ENCODE peak calls at places on chromosomes 11 and 22, in four cellular contexts. One of them, this sample, is unnamed. For H3K4me1, the result is how much of the 10 kb centered on the place peaks cover.

GRCh38 chr11:69943066-69943465 is 123.8 kb upstream of the FGF3 start:
- DNase-seq in GM12878: no peak
- DNase-seq in H1: no peak
- DNase-seq in HepG2: peak
- DNase-seq in this sample: no peak

GRCh38 chr22:27667121-27667843 is 134.3 kb downstream of the MN1 start:
- DNase-seq in HepG2: no peak
- DNase-seq in H1: no peak
- DNase-seq in GM12878: no peak
- DNase-seq in this sample: no peak

GRCh38 chr11:111561801-111562325 is 21.3 kb downstream of the LAYN start:
- DNase-seq in H1: peak
- DNase-seq in HepG2: peak
- DNase-seq in GM12878: no peak
- DNase-seq in this sample: peak

GRCh38 chr11:58905141-58905715 is 34.1 kb upstream of the GLYATL1 start:
- DNase-seq in H1: no peak
- DNase-seq in GM12878: no peak
- DNase-seq in HepG2: no peak
- DNase-seq in this sample: peak

GRCh38 chr11:69380921-69381581 is 87.1 kb downstream of the MYEOV start:
- DNase-seq in H1: no peak
- DNase-seq in GM12878: no peak
- DNase-seq in HepG2: no peak
- DNase-seq in this sample: no peak

GRCh38 chr11:74043450-74043849 is 34.6 kb upstream of the UCP3 start:
- DNase-seq in H1: no peak
- DNase-seq in HepG2: no peak
- DNase-seq in GM12878: no peak
- DNase-seq in this sample: no peak

GRCh38 chr11:22792497-22792896 is 37.1 kb downstream of the SVIP start:
- DNase-seq in H1: no peak
- DNase-seq in GM12878: no peak
- DNase-seq in HepG2: peak
- DNase-seq in this sample: no peak

GRCh38 chr11:115921540-115921939 is 417.3 kb upstream of the CADM1 start:
- DNase-seq in HepG2: no peak
- DNase-seq in H1: no peak
- DNase-seq in GM12878: peak
- DNase-seq in this sample: no peak

GRCh38 chr11:44760917-44761545 is 34.3 kb downstream of the TSPAN18 start:
- DNase-seq in HepG2: no peak
- DNase-seq in H1: peak
- DNase-seq in GM12878: no peak
- DNase-seq in this sample: peak

GRCh38 chr11:129589190-129589589 is 213.5 kb downstream of the BARX2 start:
- DNase-seq in H1: no peak
- DNase-seq in GM12878: no peak
- DNase-seq in HepG2: no peak
- DNase-seq in this sample: peak

GRCh38 chr11:86468169-86468568 is 93.5 kb downstream of the CCDC81 start:
- DNase-seq in GM12878: no peak
- DNase-seq in HepG2: no peak
- DNase-seq in H1: no peak
- DNase-seq in this sample: no peak

GRCh38 chr22:30221121-30221992 is 25.2 kb downstream of the LIF start:
- DNase-seq in H1: no peak
- DNase-seq in HepG2: no peak
- DNase-seq in GM12878: peak
- DNase-seq in this sample: no peak

GRCh38 chr11:11965656-11966353 is 42.6 kb downstream of the DKK3 start:
- DNase-seq in HepG2: no peak
- DNase-seq in GM12878: no peak
- DNase-seq in H1: no peak
- DNase-seq in this sample: no peak

GRCh38 chr11:58222730-58223129 is 6.0 kb downstream of the OR10Q1 start:
- DNase-seq in HepG2: no peak
- DNase-seq in GM12878: no peak
- DNase-seq in H1: no peak
- DNase-seq in this sample: no peak

DNA sequence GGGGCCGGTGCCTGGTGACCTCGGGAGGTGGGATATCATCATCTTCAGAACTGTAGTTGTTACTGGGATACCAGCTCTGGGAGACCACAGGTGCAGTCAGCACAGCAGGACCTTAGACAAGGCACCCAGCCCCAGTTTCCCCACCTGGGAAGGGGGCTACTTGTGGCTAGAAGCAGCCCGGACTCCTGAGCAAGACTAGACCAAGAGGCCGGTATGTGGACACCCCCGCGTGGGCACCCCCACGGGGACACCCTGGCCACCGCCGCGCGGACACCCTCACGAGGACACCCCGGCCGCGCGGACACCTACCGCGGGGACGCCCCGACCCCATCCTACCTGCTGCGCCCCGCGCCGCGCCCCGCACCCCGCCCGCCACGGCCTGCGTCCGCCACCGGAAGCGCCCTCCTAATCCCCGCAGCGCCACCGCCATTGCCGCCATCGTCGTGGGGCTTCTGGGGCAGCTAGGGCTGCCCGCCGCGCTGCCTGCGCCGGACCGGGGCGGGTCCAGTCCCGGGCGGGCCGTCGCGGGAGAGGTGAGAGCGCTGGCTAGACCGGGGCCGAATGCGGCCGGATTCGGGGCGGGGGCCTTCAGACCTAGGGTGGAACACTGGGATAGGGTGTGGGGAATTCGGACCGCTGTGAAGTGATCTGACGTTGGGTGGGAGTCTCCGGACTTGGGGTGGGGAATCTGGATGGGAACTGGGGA is at the start of the genes COMT and TXNRD2:
- DNase-seq in HepG2: no peak
- DNase-seq in GM12878: no peak
- DNase-seq in H1: no peak
- DNase-seq in this sample: peak
- H3K4me1 ChIP-seq in HepG2: half or more
- H3K4me1 ChIP-seq in GM12878: under half
- H3K4me1 ChIP-seq in H1: under half
- H3K4me1 ChIP-seq in this sample: under half

DNA sequence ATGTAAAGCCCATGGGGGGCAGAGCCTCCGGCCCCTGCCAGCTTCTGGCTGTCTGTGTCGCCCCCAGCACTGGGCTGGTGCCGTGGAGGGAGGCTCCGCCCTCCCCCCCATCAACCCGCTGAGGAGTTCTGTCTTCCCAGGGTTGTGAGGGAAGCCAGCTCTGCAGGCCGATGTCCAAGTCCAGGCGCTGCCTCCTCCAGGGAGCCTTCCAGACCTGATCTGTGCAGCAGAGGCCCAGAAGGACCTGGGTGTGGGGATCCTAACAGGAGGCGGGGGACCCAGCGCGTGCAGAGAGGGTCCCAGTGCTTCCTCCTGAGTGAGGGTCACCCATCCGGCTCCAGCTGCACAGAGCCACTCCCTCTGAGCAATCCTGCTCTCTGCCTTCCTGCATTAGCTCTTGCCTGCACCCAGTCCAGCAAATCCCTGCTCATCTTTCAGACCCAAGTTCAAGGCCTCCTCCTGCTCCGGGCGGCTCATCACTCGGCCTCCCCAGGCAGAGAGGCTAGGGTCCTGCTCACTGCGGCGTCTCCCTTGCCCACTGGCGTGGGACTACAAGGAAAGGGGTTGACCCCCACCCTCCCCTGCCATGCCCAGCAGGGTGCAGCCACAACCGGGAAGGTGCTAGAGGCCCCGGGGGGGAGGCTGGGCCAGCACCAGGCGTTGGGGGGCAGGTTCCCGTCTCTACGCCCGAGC is 16.5 kb downstream of the PRR33 start:
- DNase-seq in GM12878: no peak
- DNase-seq in HepG2: no peak
- DNase-seq in H1: no peak
- DNase-seq in this sample: no peak
- TF ChIP-seq SUZ12 in GM12878: no peak
- TF ChIP-seq SUZ12 in HepG2: no peak
- TF ChIP-seq SUZ12 in H1: no peak
- TF ChIP-seq SUZ12 in this sample: no peak

DNA sequence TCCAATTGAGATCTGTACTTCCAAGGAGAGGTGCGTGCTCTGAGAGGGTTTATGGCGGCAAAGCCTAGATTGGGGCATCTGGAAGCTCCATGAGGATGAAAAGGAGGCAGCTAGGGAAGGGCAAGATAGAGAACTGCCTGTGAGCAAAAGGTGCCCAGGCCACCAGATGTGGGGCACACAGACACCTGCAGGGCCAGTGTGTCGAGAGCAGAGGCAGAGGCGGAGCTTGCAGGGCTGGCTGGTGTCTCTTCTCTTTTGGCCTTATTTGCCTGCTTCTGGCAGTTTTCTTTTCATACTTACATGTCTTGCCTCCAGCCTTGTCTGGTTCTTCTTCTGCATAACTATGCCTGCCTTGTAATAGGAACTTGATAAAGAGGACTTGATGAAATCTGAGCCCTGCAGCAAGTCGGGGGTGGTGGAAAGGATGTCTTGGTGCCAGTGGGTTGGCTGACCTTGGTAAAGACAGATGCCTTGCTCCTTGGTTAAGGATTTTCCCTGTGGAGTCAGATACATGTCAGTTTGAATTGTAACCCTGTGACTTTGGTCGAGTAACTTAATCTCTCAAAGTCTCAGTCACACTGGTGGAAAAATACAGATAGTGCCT is 680.3 kb downstream of the NTM start:
- DNase-seq in H1: no peak
- DNase-seq in GM12878: no peak
- DNase-seq in HepG2: no peak
- DNase-seq in this sample: no peak
- H3K4me1 ChIP-seq in H1: under half
- H3K4me1 ChIP-seq in GM12878: under half
- H3K4me1 ChIP-seq in HepG2: under half
- H3K4me1 ChIP-seq in this sample: under half

GRCh38 chr11:92087916-92088537 is 136.6 kb upstream of the FAT3 start:
- DNase-seq in H1: no peak
- DNase-seq in HepG2: no peak
- DNase-seq in GM12878: no peak
- DNase-seq in this sample: no peak

GRCh38 chr11:92082652-92083051 is 142.0 kb upstream of the FAT3 start:
- DNase-seq in HepG2: no peak
- DNase-seq in H1: no peak
- DNase-seq in GM12878: no peak
- DNase-seq in this sample: no peak

DNA sequence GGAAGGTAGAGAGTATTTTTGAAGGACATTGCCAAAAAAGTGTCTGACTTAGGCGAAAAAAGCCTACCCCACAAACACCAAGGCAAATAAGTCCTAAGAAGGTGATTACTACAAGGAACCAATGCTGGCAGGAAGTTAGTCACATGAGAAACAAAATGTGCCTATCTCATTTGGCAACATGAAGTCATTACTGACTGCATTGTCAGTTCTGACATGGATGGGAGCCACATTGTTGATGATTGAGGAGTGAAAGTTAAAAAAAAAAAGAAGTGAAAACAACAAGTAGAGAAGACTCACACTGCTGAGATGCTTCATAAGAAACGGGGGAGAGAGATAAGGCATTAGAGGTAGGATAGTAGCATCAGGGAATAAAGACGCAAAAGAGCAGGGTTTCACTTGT is 141.5 kb upstream of the FAT3 start:
- DNase-seq in HepG2: no peak
- DNase-seq in GM12878: no peak
- DNase-seq in H1: no peak
- DNase-seq in this sample: no peak
- TF ChIP-seq SUZ12 in HepG2: no peak
- TF ChIP-seq SUZ12 in GM12878: no peak
- TF ChIP-seq SUZ12 in H1: no peak
- TF ChIP-seq SUZ12 in this sample: no peak

This sample was measured in NT2/D1.